ENCODE peak calls at places on chromosomes 16 and 17, in nine cellular contexts. E, X, O, G, H, A, J, Z and I are unnamed samples.
A peak's percentile ranks its signal among the peaks of the same experiment; 100 is the strongest.

GRCh38 chr17:57102122-57102521 is 17.1 kb downstream of the AKAP1 start:
- DNase-seq in X (no peak), J (no peak), G (peak; percentile 33), O (no peak), H (no peak), Z (no peak), A (no peak), E (no peak), I (no peak)

GRCh38 chr17:58517378-58517927 is 3.0 kb upstream of the MTMR4 start:
- DNase-seq in X (no peak), O (no peak), H (no peak), E (no peak), G (no peak), A (no peak), Z (no peak), J (no peak), I (no peak)

GRCh38 chr16:57134982-57135381 is 42.6 kb downstream of the CPNE2 start:
- DNase-seq in J (no peak), Z (peak; percentile 65), G (peak; percentile 72), H (no peak), O (no peak), X (no peak), A (no peak), E (no peak), I (peak; percentile 13)

GRCh38 chr17:81488276-81488860 is 24.2 kb downstream of the ACTG1 start:
- DNase-seq in E (no peak), G (peak; percentile 45), H (no peak), X (no peak), O (peak; percentile 41), J (peak; percentile 48), A (no peak), Z (no peak), I (no peak)

GRCh38 chr16:22239131-22239805 is 33.2 kb downstream of the EEF2K start:
- DNase-seq in H (no peak), O (no peak), Z (no peak), E (no peak), A (no peak), X (no peak), J (no peak), G (no peak), I (no peak)

GRCh38 chr17:45050680-45051059 is 762 bp downstream of the DCAKD start:
- DNase-seq in H (peak; percentile 45), A (peak; percentile 48), G (peak; percentile 57), J (peak; percentile 58), E (no peak), X (peak; percentile 56), Z (peak; percentile 31), O (peak; percentile 30), I (no peak)

GRCh38 chr17:10435096-10435495 is 13.3 kb upstream of the MYH8 start:
- DNase-seq in X (no peak), J (peak; percentile 12), E (no peak), A (no peak), O (no peak), Z (no peak), G (no peak), H (no peak), I (no peak)

GRCh38 chr17:67477687-67478086 is 100.6 kb downstream of the PITPNC1 start:
- DNase-seq in X (no peak), G (no peak), H (no peak), Z (no peak), A (no peak), J (peak; percentile 85), O (no peak), E (peak; percentile 43), I (peak; percentile 88)

GRCh38 chr16:57748596-57748995 is 13.0 kb downstream of the KATNB1 start:
- DNase-seq in E (no peak), X (no peak), G (no peak), J (no peak), Z (no peak), H (no peak), O (no peak), A (no peak), I (no peak)

GRCh38 chr17:13114601-13115024 is 96.8 kb upstream of the ELAC2 start:
- DNase-seq in E (peak; percentile 13), H (peak; percentile 87), A (peak; percentile 85), Z (no peak), G (peak; percentile 2), J (peak; percentile 83), X (peak; percentile 69), O (peak; percentile 84), I (peak; percentile 71)

GRCh38 chr17:8140413-8141029 is 11.7 kb downstream of the PER1 start:
- DNase-seq in A (peak; percentile 7), X (peak; percentile 21), H (no peak), O (no peak), J (no peak), G (no peak), Z (no peak), E (no peak), I (no peak)

GRCh38 chr17:17499402-17500145 is 3.4 kb upstream of the RASD1 start:
- DNase-seq in A (no peak), J (no peak), O (no peak), H (no peak), Z (no peak), E (no peak), G (no peak), X (no peak), I (no peak)

GRCh38 chr17:80067393-80067986 is 31.0 kb downstream of the CCDC40 start:
- DNase-seq in G (no peak), H (no peak), E (no peak), X (no peak), A (no peak), Z (no peak), O (no peak), J (no peak), I (peak; percentile 61)

GRCh38 chr17:80070375-80071115 is 30.8 kb upstream of the GAA start:
- DNase-seq in X (no peak), J (peak; percentile 39), E (no peak), A (no peak), Z (no peak), H (no peak), O (no peak), G (no peak), I (no peak)

GRCh38 chr17:80069886-80070177 is 31.5 kb upstream of the GAA start:
- DNase-seq in A (no peak), G (no peak), H (no peak), J (peak; percentile 25), O (no peak), Z (no peak), X (no peak), E (no peak), I (no peak)

GRCh38 chr17:80071116-80071980 is 30.0 kb upstream of the GAA start:
- DNase-seq in X (no peak), G (no peak), Z (no peak), H (no peak), A (no peak), O (no peak), J (peak; percentile 56), E (no peak), I (no peak)

GRCh38 chr17:80068301-80069160 is 32.1 kb downstream of the CCDC40 start:
- DNase-seq in A (peak; percentile 46), X (peak; percentile 68), E (no peak), H (no peak), J (peak; percentile 31), Z (no peak), G (no peak), O (no peak), I (peak; percentile 16)
- TF ChIP-seq EZH2phosphoT487 in A (no peak), X (no peak), E (no peak), H (no peak), J (no peak), Z (no peak), G (no peak), O (no peak), I (no peak)

GRCh38 chr16:88895335-88895734 is 28.9 kb upstream of the PABPN1L start:
- DNase-seq in Z (no peak), O (no peak), G (no peak), H (no peak), E (no peak), X (no peak), A (no peak), J (no peak), I (no peak)

GRCh38 chr16:88899901-88900648 is 33.6 kb upstream of the PABPN1L start:
- DNase-seq in X (no peak), O (no peak), E (no peak), G (no peak), Z (no peak), H (no peak), J (no peak), A (no peak), I (no peak)

GRCh38 chr16:88900653-88901052 is 34.2 kb upstream of the PABPN1L start:
- DNase-seq in E (no peak), X (no peak), G (no peak), O (no peak), A (no peak), J (no peak), H (no peak), Z (no peak), I (no peak)

GRCh38 chr16:88896238-88897065 is 30.0 kb upstream of the PABPN1L start:
- DNase-seq in Z (no peak), X (no peak), J (no peak), O (no peak), E (no peak), A (no peak), G (no peak), H (no peak), I (no peak)

DNA sequence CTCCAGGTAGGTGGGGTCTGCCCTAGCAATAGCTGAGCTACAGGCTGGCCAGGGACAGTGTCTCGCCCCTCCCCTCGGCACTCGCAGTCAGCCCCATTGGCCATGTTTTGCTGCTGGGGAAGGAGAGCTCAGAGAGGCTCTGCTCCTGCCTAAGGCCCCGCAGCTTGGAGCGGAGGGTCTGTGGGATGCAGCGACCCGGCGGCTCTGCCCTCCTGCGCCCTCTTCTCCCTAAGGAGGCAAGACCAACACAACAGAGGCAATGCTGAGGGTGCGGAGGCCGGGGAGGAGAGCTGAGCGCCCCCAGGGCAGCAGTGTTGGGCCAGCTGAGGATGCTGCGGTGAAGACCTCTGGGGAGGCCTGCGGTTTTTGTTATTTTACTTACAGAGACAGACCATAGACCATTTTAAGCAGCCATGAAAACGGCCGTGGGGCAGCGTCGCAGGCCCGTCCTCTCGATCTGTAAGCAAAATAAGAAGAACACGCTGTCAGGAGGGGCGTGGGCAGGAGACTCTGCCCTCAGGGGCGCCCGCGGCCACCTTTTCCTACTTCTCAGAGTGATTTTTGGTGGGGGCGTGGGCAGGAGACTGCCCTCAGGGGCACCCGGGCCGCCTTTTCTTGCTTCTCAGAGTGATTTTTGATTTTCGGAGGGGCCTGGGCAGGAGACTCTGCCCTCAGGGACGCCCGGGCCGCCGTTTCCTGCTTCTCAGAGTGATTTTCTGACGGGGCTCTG is 31.4 kb upstream of the PABPN1L start:
- DNase-seq in G (no peak), X (no peak), E (no peak), O (no peak), J (no peak), Z (no peak), H (no peak), A (no peak), I (no peak)
- H4K20me1 ChIP-seq in G (no peaks in the 10 kb centered on the region), X (no peaks in the 10 kb centered on the region), E (no peaks in the 10 kb centered on the region), O (no peaks in the 10 kb centered on the region), J (no peaks in the 10 kb centered on the region), Z (no peaks in the 10 kb centered on the region), H (no peaks in the 10 kb centered on the region), A (no peaks in the 10 kb centered on the region), I (no peaks in the 10 kb centered on the region)

GRCh38 chr16:67871256-67871655 is 1.6 kb upstream of the EDC4 start:
- DNase-seq in O (no peak), X (no peak), Z (no peak), G (no peak), A (no peak), E (no peak), J (no peak), H (no peak), I (no peak)
- H3K79me2 ChIP-seq in O (peaks cover 32% of the 10 kb centered on the region), X (peaks cover 58% of the 10 kb centered on the region), Z (peaks cover 38% of the 10 kb centered on the region), G (peaks cover 29% of the 10 kb centered on the region), A (peaks cover 50% of the 10 kb centered on the region), E (peaks cover 40% of the 10 kb centered on the region), J (peaks cover 60% of the 10 kb centered on the region), H (peaks cover 46% of the 10 kb centered on the region), I (peaks cover 34% of the 10 kb centered on the region)

GRCh38 chr16:50273888-50274770 is 7.8 kb downstream of the ADCY7 start:
- DNase-seq in Z (peak; percentile 74), A (no peak), O (no peak), X (no peak), J (no peak), G (peak; percentile 85), E (no peak), H (no peak), I (no peak)
- TF ChIP-seq EZH2phosphoT487 in Z (no peak), A (no peak), O (no peak), X (no peak), J (no peak), G (no peak), E (no peak), H (no peak), I (no peak)